ENCODE peak calls at places on chromosomes 16 and 17, in four cellular contexts. X, R, B and L are unnamed samples.
A peak's percentile ranks its signal among the peaks of the same experiment; 100 is the strongest.

GRCh38 chr17:42894283-42895184 is 6.1 kb upstream of the G6PC1 start:
- DNase-seq in X (no peak), R (no peak), B (peak; percentile 71), L (no peak)

GRCh38 chr16:89052824-89053724 is 40.6 kb upstream of the ACSF3 start:
- DNase-seq in X (no peak), R (no peak), B (peak; percentile 88), L (no peak)

GRCh38 chr17:64262125-64262421 is 987 bp downstream of the TEX2 start:
- DNase-seq in X (no peak), R (no peak), B (no peak), L (no peak)

GRCh38 chr16:13994239-13995106 is 74.5 kb downstream of the ERCC4 start:
- DNase-seq in X (peak; percentile 13), R (no peak), B (no peak), L (no peak)

GRCh38 chr17:75059369-75060345 is 12.6 kb downstream of the KCTD2 start:
- DNase-seq in X (no peak), R (no peak), B (no peak), L (no peak)

GRCh38 chr17:73669771-73670170 is 25.5 kb upstream of the SDK2 start:
- DNase-seq in X (no peak), R (no peak), B (no peak), L (no peak)

GRCh38 chr17:58281511-58282011 is 826 bp upstream of the MPO start:
- DNase-seq in X (no peak), R (no peak), B (no peak), L (no peak)

GRCh38 chr17:36814958-36815357 is 122.3 kb upstream of the LHX1 start:
- DNase-seq in X (no peak), R (no peak), B (no peak), L (no peak)

GRCh38 chr16:73065617-73066313 is 17.8 kb upstream of the ZFHX3 start:
- DNase-seq in X (no peak), R (no peak), B (no peak), L (no peak)

GRCh38 chr17:7548585-7549400 is at the start of gene TNFSF12:
- DNase-seq in X (no peak), R (peak; percentile 52), B (peak; percentile 55), L (no peak)

GRCh38 chr17:75637143-75637538 is 3.9 kb downstream of the SMIM5 start:
- DNase-seq in X (no peak), R (no peak), B (peak; percentile 86), L (no peak)

GRCh38 chr16:74297296-74297665 is 667 bp downstream of the PSMD7 start:
- DNase-seq in X (no peak), R (peak; percentile 20), B (no peak), L (peak; percentile 16)

GRCh38 chr17:42408076-42408475 is 15.0 kb downstream of the CAVIN1 start:
- DNase-seq in X (no peak), R (no peak), B (no peak), L (no peak)

GRCh38 chr17:32444301-32445074 is at the start of gene PSMD11:
- DNase-seq in X (peak; percentile 97), R (peak; percentile 99), B (peak; percentile 99), L (peak; percentile 94)
- TF ChIP-seq CTCF in X (no peak), R (peak; percentile 95), B (peak; percentile 78), L (peak; percentile 85)

GRCh38 chr17:39826334-39826733 is 37.8 kb downstream of the IKZF3 start:
- DNase-seq in X (no peak), R (no peak), B (no peak), L (no peak)
- H3K9me3 ChIP-seq in X (no peaks in the 10 kb centered on the region), R (peaks cover 7% of the 10 kb centered on the region), B (peaks cover 6% of the 10 kb centered on the region), L (no peaks in the 10 kb centered on the region)

DNA sequence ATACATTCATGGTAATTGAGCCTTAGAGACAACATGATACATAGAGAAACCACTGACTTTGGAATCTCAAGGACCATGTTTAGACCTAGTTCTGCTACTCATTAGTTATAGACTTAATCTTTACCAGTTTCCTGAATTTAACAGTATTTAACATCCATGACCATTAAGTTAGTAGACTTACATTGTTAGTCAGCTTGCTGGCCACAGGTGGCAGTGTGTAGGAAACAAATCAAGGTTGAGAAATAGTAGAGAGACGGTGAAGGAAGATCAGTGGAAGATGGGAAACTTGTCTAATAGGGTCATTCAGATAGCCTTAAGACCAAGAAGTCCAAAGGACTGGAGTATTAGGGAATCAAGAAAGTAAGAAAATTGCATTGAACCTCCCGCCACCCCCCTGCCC is 31.0 kb downstream of the OMG start:
- DNase-seq in X (no peak), R (peak; percentile 12), B (no peak), L (no peak)
- TF ChIP-seq CTCF in X (no peak), R (peak; percentile 33), B (no peak), L (no peak)

DNA sequence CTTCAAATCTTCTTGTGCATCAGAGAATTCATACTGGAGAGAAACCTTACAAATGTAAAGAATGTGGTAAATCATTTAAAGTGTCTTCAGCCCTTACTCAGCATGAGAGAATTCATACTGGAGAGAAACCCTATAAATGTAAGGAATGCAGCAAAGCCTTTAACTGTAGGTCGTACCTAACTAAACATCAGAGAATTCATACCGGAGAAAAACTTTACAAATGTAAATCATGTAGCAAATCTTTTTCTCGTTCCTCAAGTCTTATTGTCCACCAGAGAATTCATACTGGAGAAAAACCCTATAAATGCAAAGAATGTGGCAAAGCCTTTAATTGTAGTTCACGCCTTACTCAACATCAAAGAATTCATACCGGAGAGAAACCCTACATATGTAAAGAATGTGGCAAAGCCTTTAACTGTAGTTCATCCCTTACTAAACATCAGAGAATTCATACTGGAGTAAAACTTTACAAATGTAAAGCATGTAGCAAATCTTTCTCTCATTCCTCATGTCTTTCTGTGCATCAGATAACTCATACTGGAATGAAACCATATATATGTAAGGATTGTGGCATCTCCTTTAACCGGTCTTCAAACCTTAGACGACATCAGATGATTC is 118.5 kb upstream of the ZNF267 start:
- DNase-seq in X (no peak), R (no peak), B (no peak), L (no peak)
- H3K9me3 ChIP-seq in X (peaks cover 80% of the 10 kb centered on the region), R (peaks cover 57% of the 10 kb centered on the region), B (peaks cover 69% of the 10 kb centered on the region), L (peaks cover 93% of the 10 kb centered on the region)

GRCh38 chr16:66889622-66890021 is 9.3 kb downstream of the PDP2 start:
- DNase-seq in X (no peak), R (no peak), B (no peak), L (no peak)
- TF ChIP-seq CTCF in X (no peak), R (no peak), B (no peak), L (no peak)

DNA sequence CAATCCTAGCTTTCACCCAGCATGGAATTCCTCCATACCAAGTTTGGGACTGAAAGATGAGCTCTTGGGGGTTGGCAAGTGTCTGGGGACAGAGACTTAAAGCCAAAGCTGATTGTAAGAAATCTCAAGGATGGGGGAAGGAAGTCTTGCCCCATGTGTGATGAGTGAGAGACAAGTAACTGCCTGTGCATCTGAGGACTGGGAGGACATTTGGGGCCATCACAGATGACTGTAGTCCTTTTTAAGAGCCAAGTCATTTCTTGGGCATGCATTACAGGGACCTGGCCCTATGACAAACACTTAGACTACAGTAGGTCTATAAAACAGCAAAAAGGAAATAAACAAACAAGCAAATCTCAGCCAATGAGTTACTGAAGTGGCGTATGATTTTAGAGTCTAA is 36.3 kb upstream of the CCL2 start:
- DNase-seq in X (no peak), R (no peak), B (no peak), L (no peak)
- H3K9me3 ChIP-seq in X (no peaks in the 10 kb centered on the region), R (no peaks in the 10 kb centered on the region), B (no peaks in the 10 kb centered on the region), L (no peaks in the 10 kb centered on the region)

DNA sequence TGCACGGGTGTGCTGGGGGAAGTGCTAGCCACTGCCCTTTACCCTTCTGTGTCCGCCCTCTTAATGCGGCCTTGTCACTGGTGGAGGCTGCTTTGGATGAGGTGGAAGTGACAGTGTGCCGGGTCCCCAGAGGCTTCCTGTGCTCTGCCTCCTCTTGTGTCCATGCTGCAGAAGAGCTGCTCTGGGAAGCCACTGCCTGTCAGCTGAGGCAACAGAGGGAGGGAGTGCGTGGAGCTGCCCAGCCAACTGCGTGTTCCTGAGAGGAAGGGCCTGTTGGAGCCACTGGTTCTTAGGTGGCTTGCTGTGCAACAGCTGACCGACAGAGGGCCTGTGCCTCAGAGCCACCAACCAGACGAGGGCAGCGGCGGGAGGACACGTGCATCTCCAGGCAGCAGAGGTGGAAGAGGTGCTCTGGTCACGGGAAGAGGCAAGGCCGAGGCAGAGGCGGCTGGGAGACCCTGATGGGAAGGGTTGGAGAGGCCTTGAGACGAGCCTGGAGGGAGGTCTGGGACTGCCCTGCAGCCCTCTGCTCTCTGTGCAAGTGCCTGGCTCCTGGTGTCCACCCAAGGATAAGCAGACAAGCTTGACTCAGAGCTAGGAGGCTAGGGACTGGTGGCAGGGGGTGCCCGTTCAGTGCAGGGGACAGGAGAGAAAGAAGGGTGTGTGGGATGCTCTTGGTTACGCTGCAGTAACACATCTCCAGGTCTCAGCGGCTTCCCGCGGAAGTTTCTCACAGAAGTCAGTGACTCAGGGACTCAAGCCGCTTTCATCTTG is 25.4 kb downstream of the B9D1 start:
- DNase-seq in X (no peak), R (no peak), B (peak; percentile 61), L (no peak)
- TF ChIP-seq CTCF in X (peak; percentile 54), R (no peak), B (no peak), L (no peak)

DNA sequence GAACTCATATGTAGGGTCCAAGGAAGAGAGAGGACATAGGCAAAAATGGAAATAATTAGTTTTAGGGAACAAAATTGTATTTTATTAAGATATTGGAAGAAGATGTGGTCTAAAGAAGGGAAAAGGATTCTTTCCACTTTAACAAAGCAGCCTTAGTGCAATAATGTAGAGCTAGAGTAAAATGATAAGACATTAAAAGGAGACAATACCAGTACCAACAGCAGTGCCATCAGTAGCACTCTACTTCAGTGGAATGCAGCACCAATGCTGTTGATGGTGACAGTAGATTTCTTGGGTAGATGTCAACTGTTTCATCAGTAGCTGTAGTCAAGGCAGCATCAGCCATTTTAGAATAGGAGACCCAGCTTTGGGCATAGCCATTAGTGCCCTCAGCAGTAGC is 124.3 kb downstream of the BRIP1 start:
- DNase-seq in X (no peak), R (no peak), B (no peak), L (no peak)
- H3K9me3 ChIP-seq in X (no peaks in the 10 kb centered on the region), R (no peaks in the 10 kb centered on the region), B (no peaks in the 10 kb centered on the region), L (peaks cover 4% of the 10 kb centered on the region)